ENCODE peak calls at places on chromosomes 12 and 14, in four cellular contexts. A, P, L and Y are unnamed samples.

GRCh38 chr14:102757646-102758045 is 19.6 kb upstream of the TRAF3 start:
- DNase-seq in A (no peak), P (no peak), L (no peak), Y (no peak)

GRCh38 chr14:39025810-39026627 is 77.0 kb downstream of the SEC23A start:
- DNase-seq in A (no peak), P (peak; percentile 5), L (no peak), Y (no peak)

GRCh38 chr14:92847220-92848148 is 53.4 kb downstream of the GOLGA5 start:
- DNase-seq in A (no peak), P (no peak), L (no peak), Y (no peak)

GRCh38 chr12:62635630-62636029 is 169.0 kb downstream of the MON2 start:
- DNase-seq in A (no peak), P (no peak), L (no peak), Y (no peak)

GRCh38 chr12:89140141-89140540 is 212.2 kb downstream of the DUSP6 start:
- DNase-seq in A (no peak), P (no peak), L (no peak), Y (no peak)

GRCh38 chr12:54051916-54052744 is 1.5 kb upstream of the HOXC4 start:
- DNase-seq in A (no peak), P (no peak), L (no peak), Y (peak; percentile 85)

GRCh38 chr12:51391047-51391837 is at the start of gene GALNT6:
- DNase-seq in A (peak; percentile 78), P (no peak), L (peak; percentile 89), Y (peak; percentile 64)

GRCh38 chr12:103423061-103423473 is 72.7 kb downstream of the C12orf42 start:
- DNase-seq in A (no peak), P (no peak), L (no peak), Y (no peak)

GRCh38 chr14:24965934-24966593 is 83.9 kb downstream of the STXBP6 start:
- DNase-seq in A (peak; percentile 71), P (peak; percentile 92), L (peak; percentile 23), Y (no peak)

GRCh38 chr12:6832125-6832524 is 3.9 kb downstream of the P3H3 start:
- DNase-seq in A (no peak), P (no peak), L (no peak), Y (no peak)

GRCh38 chr14:52730708-52731111 is 744 bp downstream of the STYX start:
- DNase-seq in A (peak; percentile 28), P (peak; percentile 64), L (no peak), Y (no peak)

GRCh38 chr12:64077922-64078321 is 144.2 kb downstream of the KICS2 start:
- DNase-seq in A (no peak), P (peak; percentile 35), L (no peak), Y (no peak)

GRCh38 chr12:27332407-27333310 is at the start of gene BMAL2:
- DNase-seq in A (peak; percentile 36), P (peak; percentile 74), L (peak; percentile 91), Y (peak; percentile 84)

GRCh38 chr14:61388976-61389576 is 67.7 kb downstream of the PRKCH start:
- DNase-seq in A (no peak), P (peak; percentile 25), L (no peak), Y (no peak)

GRCh38 chr12:47052274-47052673 is 27.1 kb upstream of the PCED1B start:
- DNase-seq in A (no peak), P (no peak), L (no peak), Y (no peak)

GRCh38 chr14:32565256-32565655 is 236.2 kb downstream of the AKAP6 start:
- DNase-seq in A (no peak), P (no peak), L (no peak), Y (no peak)

GRCh38 chr12:85866929-85867776 is 6.9 kb upstream of the NTS start:
- DNase-seq in A (peak; percentile 61), P (peak; percentile 71), L (peak; percentile 49), Y (peak; percentile 48)